ENCODE peak calls at places on chromosomes 1 and 21, in nine cellular contexts. W is fibroblast of villous mesenchyme; I is epithelial cell of esophagus; J is T-helper 17 cell; V is activated naive CD4-positive, alpha-beta T cell; P is hepatocyte; O is right cardiac atrium; L is RWPE2; Q is cardiac fibroblast. H is an unnamed sample.

GRCh38 chr1:80155371-80155770 is 1148.8 kb upstream of the ADGRL4 start:
- DNase-seq in W (no peak), I (peak; percentile 39), J (no peak), V (no peak), P (peak; percentile 16), O (no peak), L (no peak), Q (peak; percentile 3), H (no peak)

GRCh38 chr1:212700892-212701819 is 1.5 kb upstream of the BATF3 start:
- DNase-seq in W (peak; percentile 64), I (peak; percentile 14), J (no peak), V (no peak), P (peak; percentile 60), O (peak; percentile 77), L (no peak), Q (peak; percentile 58), H (peak; percentile 55)

GRCh38 chr1:61183471-61184034 is 101.2 kb downstream of the NFIA start:
- DNase-seq in W (peak; percentile 45), I (peak; percentile 9), J (no peak), V (no peak), P (peak; percentile 49), O (peak; percentile 79), L (no peak), Q (peak; percentile 68), H (no peak)

GRCh38 chr1:205593967-205594366 is 37.8 kb downstream of the ELK4 start:
- DNase-seq in W (no peak), I (no peak), J (no peak), V (no peak), P (no peak), O (no peak), L (no peak), Q (no peak), H (no peak)

GRCh38 chr1:81549588-81550127 is 251.1 kb upstream of the ADGRL2 start:
- DNase-seq in W (peak; percentile 53), I (peak; percentile 72), J (no peak), V (no peak), P (peak; percentile 48), O (no peak), L (no peak), Q (peak; percentile 74), H (peak; percentile 8)

GRCh38 chr1:208683141-208683540 is 439.0 kb upstream of the PLXNA2 start:
- DNase-seq in W (no peak), I (no peak), J (no peak), V (no peak), P (no peak), O (no peak), L (no peak), Q (no peak), H (no peak)

GRCh38 chr1:69433073-69433472 is 134.6 kb upstream of the LRRC7 start:
- DNase-seq in W (no peak), I (peak; percentile 88), J (no peak), V (no peak), P (no peak), O (no peak), L (no peak), Q (no peak), H (no peak)

GRCh38 chr1:219987325-219987724 is 59.0 kb upstream of the SLC30A10 start:
- DNase-seq in W (no peak), I (no peak), J (no peak), V (no peak), P (no peak), O (no peak), L (no peak), Q (no peak), H (no peak)

GRCh38 chr1:37498872-37499617 is 15.5 kb downstream of the MEAF6 start:
- DNase-seq in W (no peak), I (peak; percentile 43), J (no peak), V (no peak), P (peak; percentile 10), O (peak; percentile 57), L (no peak), Q (peak; percentile 76), H (no peak)

GRCh38 chr1:219179293-219179692 is 5.6 kb downstream of the LYPLAL1 start:
- DNase-seq in W (peak; percentile 40), I (peak; percentile 56), J (no peak), V (no peak), P (no peak), O (no peak), L (no peak), Q (peak; percentile 74), H (no peak)

GRCh38 chr1:202624781-202625108 is 85.5 kb downstream of the SYT2 start:
- DNase-seq in W (no peak), I (no peak), J (no peak), V (no peak), P (no peak), O (peak; percentile 17), L (no peak), Q (no peak), H (peak; percentile 20)

GRCh38 chr1:172980456-172980855 is 70.3 kb downstream of the TNFSF18 start:
- DNase-seq in W (peak; percentile 80), I (peak; percentile 63), J (no peak), V (no peak), P (no peak), O (no peak), L (no peak), Q (peak; percentile 82), H (no peak)

GRCh38 chr1:87134061-87134460 is 194.6 kb upstream of the LMO4 start:
- DNase-seq in W (no peak), I (no peak), J (no peak), V (no peak), P (no peak), O (peak; percentile 56), L (no peak), Q (no peak), H (no peak)

GRCh38 chr1:200415693-200416593 is 6.1 kb upstream of the ZNF281 start:
- DNase-seq in W (peak; percentile 98), I (peak; percentile 97), J (no peak), V (no peak), P (peak; percentile 72), O (peak; percentile 55), L (peak; percentile 79), Q (peak; percentile 99), H (no peak)

GRCh38 chr1:161266836-161267235 is 8.3 kb downstream of the PCP4L1 start:
- DNase-seq in W (no peak), I (no peak), J (no peak), V (no peak), P (no peak), O (no peak), L (no peak), Q (no peak), H (no peak)

GRCh38 chr1:56065729-56066128 is 513.6 kb downstream of the PLPP3 start:
- DNase-seq in W (peak; percentile 55), I (no peak), J (no peak), V (no peak), P (no peak), O (no peak), L (no peak), Q (peak; percentile 25), H (no peak)

GRCh38 chr21:27802816-27803475 is 836.1 kb upstream of the ADAMTS5 start:
- DNase-seq in W (peak; percentile 41), I (peak; percentile 51), J (no peak), V (no peak), P (peak; percentile 60), O (no peak), L (no peak), Q (peak; percentile 71), H (peak; percentile 60)

GRCh38 chr1:220692436-220693228 is 2.5 kb downstream of the C1orf115 start:
- DNase-seq in W (peak; percentile 47), I (no peak), J (no peak), V (no peak), P (no peak), O (no peak), L (no peak), Q (no peak), H (no peak)

GRCh38 chr1:197811769-197812168 is 36.5 kb upstream of the DENND1B start:
- DNase-seq in W (no peak), I (peak; percentile 16), J (no peak), V (no peak), P (no peak), O (no peak), L (no peak), Q (peak; percentile 48), H (no peak)

GRCh38 chr1:187051618-187052232 is 223.0 kb downstream of the PLA2G4A start:
- DNase-seq in W (peak; percentile 46), I (peak; percentile 72), J (no peak), V (no peak), P (peak; percentile 57), O (no peak), L (no peak), Q (peak; percentile 65), H (peak; percentile 58)

GRCh38 chr1:67831850-67832513 is 1.3 kb downstream of the GNG12 start:
- DNase-seq in W (peak; percentile 83), I (peak; percentile 72), J (no peak), V (no peak), P (peak; percentile 72), O (peak; percentile 83), L (peak; percentile 62), Q (peak; percentile 81), H (peak; percentile 40)